ENCODE peak calls at places on chromosomes 6 and 20, in nine cellular contexts. R is thyroid gland, X is tibial nerve, T is prostate gland, N is cardiac muscle cell, D is Calu3, Z is BE2C, H is mammary epithelial cell, K is keratinocyte. B is an unnamed sample.

GRCh38 chr6:34425132-34425497 is 754 bp downstream of the RPS10 start:
- DNase-seq in K (no peak), Z (no peak), D (no peak), H (no peak), N (no peak), T (no peak), R (no peak), X (no peak), B (no peak)

GRCh38 chr6:138948780-138949179 is 39.3 kb downstream of the REPS1 start:
- DNase-seq in X (no peak), R (no peak), Z (no peak), K (no peak), D (no peak), H (no peak), N (no peak), T (no peak), B (no peak)

GRCh38 chr6:21987501-21987957 is 309.3 kb downstream of the PRL start:
- DNase-seq in H (peak; percentile 78), T (peak; percentile 34), X (peak; percentile 68), Z (peak; percentile 76), K (no peak), D (peak; percentile 87), R (peak; percentile 25), N (peak; percentile 76), B (peak; percentile 87)

GRCh38 chr6:80969439-80969838 is 783.0 kb downstream of the TENT5A start:
- DNase-seq in Z (no peak), N (no peak), H (peak; percentile 6), R (no peak), D (no peak), K (no peak), T (no peak), X (no peak), B (no peak)

GRCh38 chr20:33443006-33443511 is 504 bp downstream of the SNTA1 start:
- DNase-seq in Z (peak; percentile 51), R (peak; percentile 40), X (no peak), D (no peak), K (no peak), N (peak; percentile 70), T (no peak), H (no peak), B (no peak)

GRCh38 chr20:32912688-32913087 is 54.0 kb downstream of the EFCAB8 start:
- DNase-seq in Z (no peak), H (no peak), X (no peak), N (no peak), T (no peak), K (no peak), R (no peak), D (no peak), B (no peak)

GRCh38 chr6:3139090-3139903 is 18.0 kb downstream of the TUBB2A start:
- DNase-seq in N (no peak), R (peak; percentile 48), H (no peak), Z (no peak), T (peak; percentile 85), X (peak; percentile 60), D (no peak), K (no peak), B (no peak)

GRCh38 chr20:48809672-48810071 is 18.1 kb downstream of the PREX1 start:
- DNase-seq in N (no peak), H (no peak), T (no peak), Z (no peak), X (no peak), R (no peak), K (no peak), D (no peak), B (no peak)

GRCh38 chr6:1527098-1527497 is 82.6 kb upstream of the FOXC1 start:
- DNase-seq in Z (no peak), R (peak; percentile 8), T (peak; percentile 77), H (peak; percentile 32), D (peak; percentile 38), X (peak; percentile 56), K (no peak), N (peak; percentile 57), B (peak; percentile 40)

GRCh38 chr20:41734506-41734945 is 116.3 kb upstream of the CHD6 start:
- DNase-seq in N (peak; percentile 52), R (peak; percentile 36), X (peak; percentile 42), T (peak; percentile 23), Z (peak; percentile 55), K (peak; percentile 11), D (peak; percentile 71), H (peak; percentile 35), B (peak; percentile 17)

GRCh38 chr6:113347420-113347819 is 509.7 kb upstream of the MARCKS start:
- DNase-seq in K (no peak), Z (peak; percentile 23), D (no peak), R (no peak), X (no peak), H (no peak), T (no peak), N (peak; percentile 41), B (no peak)

GRCh38 chr6:154030646-154031045 is 8.4 kb upstream of the OPRM1 start:
- DNase-seq in T (no peak), K (no peak), R (no peak), Z (no peak), H (no peak), D (no peak), N (no peak), X (no peak), B (no peak)

GRCh38 chr20:63076421-63076820 is 69.7 kb upstream of the BHLHE23 start:
- DNase-seq in T (no peak), H (no peak), Z (no peak), X (no peak), K (no peak), N (no peak), R (no peak), D (no peak), B (no peak)

GRCh38 chr20:33910056-33910455 is 83.7 kb upstream of the RALY start:
- DNase-seq in T (no peak), Z (no peak), R (peak; percentile 16), H (no peak), K (no peak), N (no peak), X (no peak), D (no peak), B (no peak)

GRCh38 chr20:48791666-48792071 is 36.1 kb downstream of the PREX1 start:
- DNase-seq in H (no peak), N (no peak), D (no peak), X (no peak), K (no peak), T (no peak), Z (no peak), R (peak; percentile 73), B (no peak)

GRCh38 chr6:129141499-129141898 is 258.6 kb downstream of the LAMA2 start:
- DNase-seq in D (no peak), R (no peak), K (no peak), N (no peak), T (no peak), Z (no peak), X (no peak), H (no peak), B (no peak)

GRCh38 chr20:50982372-50982771 is 23.8 kb downstream of the MOCS3 start:
- DNase-seq in K (peak; percentile 65), H (peak; percentile 93), N (no peak), X (no peak), Z (no peak), D (peak; percentile 77), T (peak; percentile 86), R (no peak), B (peak; percentile 80)

GRCh38 chr6:149065658-149066556 is 251.6 kb upstream of the TAB2 start:
- DNase-seq in X (peak; percentile 41), R (no peak), T (no peak), Z (no peak), K (no peak), H (no peak), D (no peak), N (no peak), B (no peak)

GRCh38 chr6:150633466-150633795 is 33.7 kb downstream of the PLEKHG1 start:
- DNase-seq in R (no peak), N (no peak), X (no peak), Z (no peak), T (no peak), K (no peak), D (no peak), H (no peak), B (no peak)

GRCh38 chr6:146925846-146926245 is 278.4 kb upstream of the STXBP5 start:
- DNase-seq in Z (no peak), D (no peak), H (no peak), X (no peak), K (no peak), R (no peak), N (no peak), T (no peak), B (no peak)

DNA sequence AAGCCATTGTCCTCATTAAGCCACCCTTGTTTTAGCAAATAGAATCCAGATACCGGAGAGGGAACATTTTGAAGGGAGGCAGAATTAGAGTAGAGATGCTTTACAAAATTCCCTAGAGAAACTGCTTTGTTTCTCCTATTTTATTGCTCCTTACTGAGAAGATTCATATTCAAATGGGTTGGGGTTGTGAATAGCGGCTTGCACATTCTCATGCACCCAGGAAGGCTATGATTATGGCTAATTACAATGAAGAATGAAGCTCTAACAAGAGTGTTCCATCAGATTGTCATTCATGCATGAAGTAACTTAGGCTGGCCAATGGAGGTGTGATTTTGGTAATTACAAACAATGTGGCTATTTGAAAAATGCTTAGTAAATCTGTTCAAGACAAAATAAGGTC is 129.5 kb downstream of the PACRG start:
- DNase-seq in R (no peak), T (no peak), D (no peak), X (no peak), H (no peak), Z (no peak), N (no peak), K (no peak), B (no peak)
- TF ChIP-seq CTCF in R (no peak), T (no peak), D (no peak), X (no peak), H (no peak), Z (no peak), N (no peak), K (no peak), B (no peak)

DNA sequence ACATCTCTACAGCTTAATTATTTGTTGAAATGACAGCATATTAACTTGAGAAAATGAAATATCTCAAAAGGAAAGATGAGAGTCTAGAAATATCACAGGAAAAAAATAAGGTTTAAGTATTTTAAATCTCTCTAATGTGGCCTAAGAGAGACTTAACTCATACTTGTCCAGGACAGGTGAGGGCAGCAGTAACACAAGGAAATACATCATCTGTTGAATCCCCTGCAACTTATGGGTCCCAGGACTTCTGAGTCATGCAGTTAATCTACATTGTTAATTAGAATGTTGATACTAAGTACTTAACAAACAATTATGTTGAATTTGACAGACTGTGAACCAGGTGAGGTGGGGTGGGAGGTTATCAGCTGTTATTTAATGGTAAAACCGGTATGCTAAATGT is 87.8 kb downstream of the CEP57L1 start:
- DNase-seq in N (no peak), Z (no peak), D (no peak), R (no peak), K (no peak), H (no peak), X (no peak), T (no peak), B (no peak)
- TF ChIP-seq CTCF in N (no peak), Z (no peak), D (no peak), R (no peak), K (no peak), H (peak; percentile 23), X (no peak), T (no peak), B (no peak)

GRCh38 chr6:217048-217659 is 75.1 kb upstream of the DUSP22 start:
- DNase-seq in X (peak; percentile 22), Z (peak; percentile 57), D (peak; percentile 13), N (peak; percentile 15), R (no peak), K (no peak), H (no peak), T (no peak), B (peak; percentile 84)
- TF ChIP-seq CTCF in X (peak; percentile 21), Z (peak; percentile 65), D (peak; percentile 38), N (peak; percentile 43), R (no peak), K (peak; percentile 48), H (peak; percentile 40), T (no peak), B (no peak)

GRCh38 chr6:131910219-131910589 is 41.0 kb downstream of the CCN2 start:
- DNase-seq in N (no peak), D (no peak), T (no peak), X (no peak), K (no peak), H (no peak), R (no peak), Z (no peak), B (no peak)
- TF ChIP-seq CTCF in N (no peak), D (no peak), T (no peak), X (no peak), K (no peak), H (no peak), R (no peak), Z (no peak), B (no peak)

B was measured in lower leg skin.